ENCODE peak calls at places on chromosomes 13 and 19, in six cellular contexts. T is HCT116, I is mammary epithelial cell, D is GM23338, K is endothelial cell of umbilical vein, S is neural progenitor cell. V is an unnamed sample.

GRCh38 chr13:99980201-99981114 is 1.1 kb upstream of the ZIC2 start:
- DNase-seq in D (peak), K (peak), S (peak), I (peak), T (peak), V (peak)

GRCh38 chr19:45187421-45188100 is 9.0 kb downstream of the BLOC1S3 start:
- DNase-seq in S (peak), D (peak), I (no peak), K (no peak), T (no peak), V (peak)

GRCh38 chr13:41224113-41225110 is 30.0 kb upstream of the KBTBD7 start:
- DNase-seq in K (no peak), D (no peak), S (no peak), I (peak), T (no peak), V (peak)

GRCh38 chr19:16588089-16588823 is 16.0 kb upstream of the SLC35E1 start:
- DNase-seq in K (peak), D (peak), I (peak), T (no peak), S (no peak), V (no peak)

GRCh38 chr19:41916033-41916424 is 12.2 kb downstream of the ERFL start:
- DNase-seq in S (no peak), D (no peak), T (no peak), I (no peak), K (no peak), V (no peak)

GRCh38 chr19:610801-611505 is 21.3 kb downstream of the HCN2 start:
- DNase-seq in I (no peak), D (no peak), K (no peak), T (no peak), S (no peak), V (no peak)

GRCh38 chr13:65964672-65965071 is 1265.5 kb downstream of the PCDH9 start:
- DNase-seq in S (no peak), T (no peak), I (peak), K (peak), D (no peak), V (peak)

GRCh38 chr13:51380269-51380668 is 40.8 kb downstream of the SERPINE3 start:
- DNase-seq in T (no peak), I (peak), D (no peak), K (peak), S (no peak), V (peak)

GRCh38 chr13:32585625-32586021 is 629 bp upstream of the PDS5B start:
- DNase-seq in K (no peak), I (no peak), D (peak), T (no peak), S (peak), V (peak)

GRCh38 chr13:40059540-40060232 is 404.2 kb downstream of the COG6 start:
- DNase-seq in I (peak), S (no peak), K (no peak), T (no peak), D (no peak), V (no peak)

GRCh38 chr19:30590596-30591229 is 218.5 kb downstream of the ZNF536 start:
- DNase-seq in S (no peak), K (no peak), D (no peak), T (no peak), I (no peak), V (no peak)

GRCh38 chr13:70784590-70784989 is 676.3 kb upstream of the KLHL1 start:
- DNase-seq in I (no peak), D (no peak), T (no peak), K (no peak), S (no peak), V (no peak)

GRCh38 chr13:60679928-60680693 is 283.1 kb downstream of the TDRD3 start:
- DNase-seq in S (no peak), I (no peak), K (peak), T (no peak), D (peak), V (no peak)

GRCh38 chr19:37303591-37304171 is 67.2 kb upstream of the ZNF527 start:
- DNase-seq in S (peak), I (no peak), D (no peak), T (no peak), K (no peak), V (no peak)

GRCh38 chr13:76778906-76779305 is 107.3 kb downstream of the KCTD12 start:
- DNase-seq in T (no peak), S (no peak), I (no peak), K (no peak), D (no peak), V (no peak)

GRCh38 chr13:86282450-86282849 is 483.2 kb upstream of the SLITRK6 start:
- DNase-seq in I (no peak), D (no peak), T (no peak), K (no peak), S (no peak), V (peak)

GRCh38 chr13:50724913-50725312 is 118.6 kb downstream of the DLEU7 start:
- DNase-seq in I (no peak), S (no peak), D (no peak), K (no peak), T (no peak), V (no peak)

GRCh38 chr19:58549664-58550361 is 5.1 kb downstream of the CHMP2A start:
- DNase-seq in K (no peak), I (no peak), T (no peak), S (no peak), D (no peak), V (no peak)

GRCh38 chr19:13848811-13849241 is 28.1 kb upstream of the NANOS3 start:
- DNase-seq in I (no peak), D (no peak), T (no peak), K (no peak), S (no peak), V (peak)

GRCh38 chr13:40060318-40061007 is 405.0 kb downstream of the COG6 start:
- DNase-seq in K (no peak), I (peak), D (no peak), S (no peak), T (no peak), V (peak)

GRCh38 chr13:80399340-80400163 is 58.6 kb upstream of the SPRY2 start:
- DNase-seq in K (no peak), T (no peak), D (no peak), S (peak), I (peak), V (peak)

GRCh38 chr13:31433201-31433600 is 233.4 kb downstream of the B3GLCT start:
- DNase-seq in S (no peak), D (no peak), I (no peak), K (no peak), T (no peak), V (no peak)

GRCh38 chr19:19642506-19643157 is 825 bp downstream of the GMIP start:
- DNase-seq in S (peak), T (no peak), I (no peak), K (peak), D (no peak), V (peak)

GRCh38 chr13:45674908-45675307 is 27.2 kb upstream of the CBY2 start:
- DNase-seq in D (peak), K (no peak), I (peak), S (peak), T (no peak), V (peak)

GRCh38 chr13:109166807-109167206 is 537.4 kb downstream of the MYO16 start:
- DNase-seq in S (no peak), T (no peak), I (no peak), K (no peak), D (no peak), V (no peak)

GRCh38 chr19:38683393-38684077 is 36.1 kb downstream of the ACTN4 start:
- DNase-seq in D (peak), K (peak), I (peak), S (peak), T (peak), V (peak)

GRCh38 chr19:47005873-47006272 is 13.8 kb upstream of the NPAS1 start:
- DNase-seq in K (no peak), T (peak), S (no peak), I (no peak), D (peak), V (peak)

GRCh38 chr13:29136341-29136740 is 316.2 kb downstream of the MTUS2 start:
- DNase-seq in T (no peak), I (no peak), K (no peak), S (no peak), D (no peak), V (peak)

GRCh38 chr19:10752913-10753285 is 35.0 kb downstream of the DNM2 start:
- DNase-seq in T (no peak), I (no peak), D (no peak), S (no peak), K (no peak), V (no peak)

GRCh38 chr13:98224557-98224956 is 47.5 kb upstream of the RNF113B start:
- DNase-seq in I (no peak), K (no peak), D (no peak), T (no peak), S (no peak), V (no peak)

GRCh38 chr13:97512732-97513131 is 78.8 kb downstream of the RAP2A start:
- DNase-seq in I (no peak), T (no peak), D (no peak), S (no peak), K (no peak), V (no peak)

GRCh38 chr13:45897562-45897961 is 46.0 kb upstream of the SIAH3 start:
- DNase-seq in D (no peak), T (no peak), I (no peak), S (no peak), K (no peak), V (no peak)

GRCh38 chr13:27929868-27930267 is 10.1 kb downstream of the PDX1 start:
- DNase-seq in S (no peak), I (no peak), T (no peak), K (no peak), D (no peak), V (no peak)

GRCh38 chr13:27928805-27929753 is 9.3 kb downstream of the PDX1 start:
- DNase-seq in T (no peak), K (no peak), I (no peak), S (no peak), D (peak), V (no peak)

GRCh38 chr13:27926644-27927434 is 7.0 kb downstream of the PDX1 start:
- DNase-seq in S (peak), K (no peak), I (no peak), T (no peak), D (peak), V (no peak)

GRCh38 chr13:27928353-27928804 is 8.6 kb downstream of the PDX1 start:
- DNase-seq in K (no peak), I (no peak), S (no peak), T (no peak), D (peak), V (no peak)

GRCh38 chr13:27927444-27928352 is 7.9 kb downstream of the PDX1 start:
- DNase-seq in I (no peak), T (no peak), D (peak), K (no peak), S (peak), V (no peak)
- TF ChIP-seq EZH2 in I (peak), T (no peak), D (peak), K (peak), S (peak), V (no peak)

DNA sequence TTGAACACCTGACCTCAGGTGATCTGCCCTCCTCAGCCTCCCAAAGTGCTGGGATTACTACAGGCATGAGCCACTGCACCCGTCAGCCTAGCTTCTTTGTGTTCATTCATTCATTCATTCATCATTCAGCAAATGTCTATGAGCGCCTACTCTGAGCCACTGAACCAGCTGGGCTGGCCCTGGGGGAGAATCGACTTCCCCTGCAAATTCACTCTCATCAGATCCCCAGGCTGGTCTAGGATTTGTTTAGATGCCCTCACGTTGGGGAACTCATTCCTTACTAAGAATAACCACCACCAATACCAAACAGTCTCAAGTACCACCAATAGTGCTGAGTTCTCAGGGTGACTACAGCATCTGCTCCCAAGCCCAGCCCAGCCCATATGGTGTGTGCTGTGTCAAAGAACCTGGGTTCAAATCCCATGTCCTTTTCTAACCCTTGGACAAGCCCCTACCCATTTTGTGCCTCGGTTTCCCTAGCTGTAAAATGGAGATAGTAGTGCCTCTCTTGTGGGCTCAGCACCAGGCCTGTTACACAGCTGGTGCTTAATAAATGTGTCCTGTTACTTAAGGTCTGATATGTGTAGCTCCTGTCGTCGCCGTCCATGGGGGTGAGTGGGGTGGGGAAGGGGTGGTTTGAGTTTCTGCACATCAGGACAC is 16.8 kb downstream of the NRTN start:
- DNase-seq in S (no peak), I (no peak), T (no peak), D (no peak), K (no peak), V (no peak)
- TF ChIP-seq EZH2 in S (no peak), I (no peak), T (no peak), D (no peak), K (no peak), V (no peak)

GRCh38 chr13:27789495-27790303 is 2.6 kb upstream of the GSX1 start:
- DNase-seq in D (peak), K (no peak), T (no peak), I (no peak), S (peak), V (no peak)
- TF ChIP-seq EZH2 in D (peak), K (peak), T (no peak), I (peak), S (peak), V (no peak)

GRCh38 chr13:27975579-27976361 is 6.7 kb upstream of the CDX2 start:
- DNase-seq in T (no peak), I (no peak), D (no peak), S (peak), K (no peak), V (no peak)

GRCh38 chr13:27978301-27978968 is 9.3 kb upstream of the CDX2 start:
- DNase-seq in S (peak), T (no peak), I (no peak), D (peak), K (no peak), V (no peak)

GRCh38 chr13:27979001-27979643 is 9.4 kb downstream of the URAD start:
- DNase-seq in T (no peak), D (peak), K (no peak), S (peak), I (no peak), V (no peak)

GRCh38 chr13:27976362-27977177 is 7.5 kb upstream of the CDX2 start:
- DNase-seq in S (no peak), T (no peak), I (no peak), D (no peak), K (no peak), V (no peak)

DNA sequence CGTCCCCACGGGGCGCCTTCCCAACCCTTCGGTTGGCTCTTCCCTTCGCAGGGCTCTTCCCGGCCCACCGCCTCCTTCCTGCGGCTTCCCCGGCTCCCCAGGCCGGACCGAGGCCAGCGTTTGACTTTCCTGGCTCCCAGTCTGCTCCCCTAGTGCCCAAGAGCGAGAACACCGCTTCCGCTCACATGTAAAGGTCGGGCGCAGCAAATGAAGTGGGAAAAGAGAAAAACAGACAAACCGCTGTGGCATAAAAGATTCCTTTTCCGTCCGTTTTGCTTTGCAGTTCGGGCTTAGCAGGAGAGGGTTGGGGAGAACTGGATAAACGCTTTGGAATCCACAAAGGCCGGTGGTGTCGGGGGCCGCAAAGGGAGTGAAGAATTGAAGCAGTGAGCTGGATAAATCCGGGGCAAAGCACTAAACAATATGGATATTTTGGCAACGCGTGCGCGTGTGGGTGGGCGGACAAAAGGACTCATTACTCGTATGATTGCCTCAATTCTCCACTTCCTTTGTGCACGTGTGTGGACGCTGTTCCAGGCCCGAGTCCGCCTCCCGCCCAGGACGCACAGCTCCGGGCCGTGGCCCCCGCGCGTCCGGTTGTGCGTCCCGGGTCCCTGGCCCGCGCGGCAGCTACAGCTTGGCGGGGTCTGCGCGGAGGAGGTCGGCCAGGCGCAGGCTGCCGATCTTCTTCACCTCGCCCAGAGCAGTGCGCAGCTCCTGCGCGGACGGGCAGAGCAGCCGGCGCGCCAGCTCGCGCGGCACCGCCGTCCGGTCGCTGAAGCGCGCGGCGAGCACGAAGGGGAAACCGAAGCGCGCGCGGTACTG is 8.6 kb upstream of the CDX2 start:
- DNase-seq in T (no peak), D (peak), K (no peak), I (peak), S (peak), V (no peak)
- TF ChIP-seq EZH2 in T (no peak), D (peak), K (peak), I (peak), S (peak), V (no peak)

DNA sequence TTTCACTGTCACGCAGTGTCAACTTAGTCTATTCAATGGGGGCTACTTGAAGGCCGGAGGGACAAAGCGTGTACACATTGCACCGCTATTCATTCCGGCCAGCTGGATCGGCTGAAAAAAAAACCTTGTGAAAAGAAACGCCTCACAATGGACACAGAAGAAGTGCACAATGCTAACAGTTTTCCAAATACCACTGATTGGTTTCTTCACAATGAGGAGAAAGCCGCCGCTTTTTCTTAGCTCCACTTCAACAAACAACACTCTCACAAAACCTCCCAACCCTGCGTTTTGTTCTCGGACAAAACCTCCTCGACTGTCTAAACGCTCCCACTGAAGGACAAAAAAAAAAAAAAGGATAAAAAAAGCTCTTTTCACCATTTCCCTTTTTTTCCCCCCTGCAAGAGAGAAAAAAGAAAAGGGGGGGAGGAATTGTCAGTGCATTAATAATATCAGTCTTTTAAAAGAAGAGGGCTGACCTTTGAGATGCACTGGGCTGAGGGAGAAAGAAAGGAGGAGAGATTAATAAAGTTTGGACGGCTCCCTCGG is 5.4 kb downstream of the SOX21 start:
- DNase-seq in K (no peak), I (no peak), S (peak), D (peak), T (no peak), V (no peak)
- TF ChIP-seq EZH2 in K (no peak), I (no peak), S (no peak), D (peak), T (no peak), V (no peak)

DNA sequence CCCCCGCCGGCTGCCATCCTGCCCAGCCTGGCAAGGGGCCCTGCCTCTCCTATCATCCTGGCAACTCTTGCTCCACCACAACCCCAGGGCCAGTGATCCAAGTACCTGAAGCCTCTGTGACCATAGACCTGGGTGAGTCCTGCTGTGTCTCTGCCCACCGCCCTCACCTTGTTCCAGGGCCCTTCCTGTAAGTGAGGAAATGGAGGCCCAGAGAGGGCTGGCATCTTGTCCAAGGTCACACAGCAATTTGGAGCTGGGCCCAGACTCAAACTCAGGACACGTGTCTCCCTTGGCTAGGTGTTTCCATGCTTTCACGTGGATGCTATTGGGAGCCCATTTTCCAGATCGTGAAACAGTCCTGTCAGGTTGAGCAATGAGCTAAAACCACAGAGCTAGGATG is 3.7 kb downstream of the CREB3L3 start:
- DNase-seq in T (no peak), S (no peak), I (no peak), K (no peak), D (no peak), V (no peak)
- TF ChIP-seq EZH2 in T (no peak), S (no peak), I (no peak), K (no peak), D (no peak), V (no peak)

GRCh38 chr13:55347528-55347927 is 1793.2 kb upstream of the PRR20A start:
- DNase-seq in D (no peak), S (no peak), K (no peak), I (no peak), T (no peak), V (no peak)

GRCh38 chr13:55345197-55345596 is 1795.5 kb upstream of the PRR20A start:
- DNase-seq in D (no peak), T (no peak), I (no peak), S (no peak), K (no peak), V (no peak)

DNA sequence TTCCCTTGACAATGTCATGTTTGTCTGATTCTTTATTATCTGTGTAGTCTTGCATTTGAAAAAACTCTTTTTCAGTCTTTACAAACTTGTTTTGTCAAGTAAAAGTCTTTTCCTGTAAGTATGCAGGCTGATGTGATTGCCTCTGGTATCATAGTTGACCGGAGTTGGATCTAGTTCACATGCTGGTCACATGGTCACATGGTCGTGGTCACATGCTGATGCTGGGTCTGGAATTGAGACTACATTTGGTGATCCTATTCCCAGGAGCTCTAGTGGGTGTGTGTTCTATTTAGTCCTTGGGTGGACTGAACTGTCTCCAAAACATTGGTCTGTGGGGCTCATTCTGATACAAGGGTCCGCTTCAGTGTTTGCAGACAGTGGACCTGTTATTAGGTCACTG is 1798.8 kb upstream of the PRR20A start:
- DNase-seq in K (no peak), I (no peak), T (no peak), D (no peak), S (no peak), V (no peak)
- TF ChIP-seq EZH2 in K (no peak), I (no peak), T (no peak), D (no peak), S (no peak), V (no peak)